ENCODE peak calls at places on chromosomes 2 and 18, in eight cellular contexts. U is uterus; G is IMR-90; C is heart left ventricle; Y is cardiac muscle cell; V is thyroid gland; L is CD8-positive, alpha-beta T cell; N is HCT116. F is an unnamed sample. For H3K4me1, the result is how much of the 10 kb centered on the place peaks cover.

GRCh38 chr2:69119541-69119940 is 106.6 kb downstream of the ANTXR1 start:
- DNase-seq in U (no peak), G (no peak), C (no peak), Y (no peak), V (no peak), L (no peak), N (no peak), F (no peak)

GRCh38 chr2:28578768-28579167 is 82.9 kb downstream of the PLB1 start:
- DNase-seq in U (no peak), G (no peak), C (no peak), Y (no peak), V (no peak), L (no peak), N (no peak), F (no peak)

GRCh38 chr2:112884869-112885502 is 26.0 kb upstream of the IL37 start:
- DNase-seq in U (no peak), G (no peak), C (peak), Y (peak), V (peak), L (peak), N (peak), F (no peak)

GRCh38 chr18:33440384-33441043 is at the start of gene CCDC178:
- DNase-seq in U (peak), G (peak), C (peak), Y (peak), V (peak), L (no peak), N (no peak), F (peak)

GRCh38 chr2:212520340-212520739 is 18.3 kb downstream of the ERBB4 start:
- DNase-seq in U (no peak), G (no peak), C (no peak), Y (no peak), V (no peak), L (no peak), N (peak), F (no peak)

GRCh38 chr18:79378416-79379250 is 17.1 kb upstream of the NFATC1 start:
- DNase-seq in U (peak), G (peak), C (peak), Y (peak), V (peak), L (peak), N (no peak), F (peak)

GRCh38 chr2:9375857-9376428 is 47.4 kb downstream of the ITGB1BP1 start:
- DNase-seq in U (no peak), G (no peak), C (no peak), Y (no peak), V (no peak), L (no peak), N (no peak), F (no peak)

GRCh38 chr2:41535575-41535974 is 512.2 kb upstream of the PKDCC start:
- DNase-seq in U (no peak), G (no peak), C (no peak), Y (no peak), V (no peak), L (no peak), N (no peak), F (no peak)

GRCh38 chr2:164008752-164009151 is 272.9 kb upstream of the FIGN start:
- DNase-seq in U (no peak), G (no peak), C (no peak), Y (peak), V (no peak), L (no peak), N (no peak), F (no peak)

GRCh38 chr2:68059769-68060525 is 2.9 kb downstream of the C1D start:
- DNase-seq in U (no peak), G (peak), C (no peak), Y (no peak), V (no peak), L (no peak), N (no peak), F (no peak)

GRCh38 chr2:64400733-64401500 is 53.0 kb upstream of the LGALSL start:
- DNase-seq in U (no peak), G (no peak), C (no peak), Y (no peak), V (peak), L (no peak), N (no peak), F (no peak)
- H3K4me1 ChIP-seq in U (under half), G (under half), C (under half), Y (under half), V (half or more), L (under half), N (under half), F (under half)

GRCh38 chr2:47033102-47033880 is 117.7 kb upstream of the MCFD2 start:
- DNase-seq in U (no peak), G (no peak), C (no peak), Y (no peak), V (no peak), L (no peak), N (no peak), F (no peak)

GRCh38 chr2:47036489-47036769 is 118.7 kb downstream of the STPG4 start:
- DNase-seq in U (no peak), G (no peak), C (no peak), Y (no peak), V (no peak), L (no peak), N (no peak), F (no peak)

GRCh38 chr2:47034973-47035609 is 119.5 kb upstream of the MCFD2 start:
- DNase-seq in U (peak), G (no peak), C (peak), Y (no peak), V (no peak), L (no peak), N (no peak), F (no peak)

GRCh38 chr2:47037678-47038077 is 117.4 kb downstream of the STPG4 start:
- DNase-seq in U (no peak), G (no peak), C (no peak), Y (no peak), V (no peak), L (no peak), N (no peak), F (no peak)

DNA sequence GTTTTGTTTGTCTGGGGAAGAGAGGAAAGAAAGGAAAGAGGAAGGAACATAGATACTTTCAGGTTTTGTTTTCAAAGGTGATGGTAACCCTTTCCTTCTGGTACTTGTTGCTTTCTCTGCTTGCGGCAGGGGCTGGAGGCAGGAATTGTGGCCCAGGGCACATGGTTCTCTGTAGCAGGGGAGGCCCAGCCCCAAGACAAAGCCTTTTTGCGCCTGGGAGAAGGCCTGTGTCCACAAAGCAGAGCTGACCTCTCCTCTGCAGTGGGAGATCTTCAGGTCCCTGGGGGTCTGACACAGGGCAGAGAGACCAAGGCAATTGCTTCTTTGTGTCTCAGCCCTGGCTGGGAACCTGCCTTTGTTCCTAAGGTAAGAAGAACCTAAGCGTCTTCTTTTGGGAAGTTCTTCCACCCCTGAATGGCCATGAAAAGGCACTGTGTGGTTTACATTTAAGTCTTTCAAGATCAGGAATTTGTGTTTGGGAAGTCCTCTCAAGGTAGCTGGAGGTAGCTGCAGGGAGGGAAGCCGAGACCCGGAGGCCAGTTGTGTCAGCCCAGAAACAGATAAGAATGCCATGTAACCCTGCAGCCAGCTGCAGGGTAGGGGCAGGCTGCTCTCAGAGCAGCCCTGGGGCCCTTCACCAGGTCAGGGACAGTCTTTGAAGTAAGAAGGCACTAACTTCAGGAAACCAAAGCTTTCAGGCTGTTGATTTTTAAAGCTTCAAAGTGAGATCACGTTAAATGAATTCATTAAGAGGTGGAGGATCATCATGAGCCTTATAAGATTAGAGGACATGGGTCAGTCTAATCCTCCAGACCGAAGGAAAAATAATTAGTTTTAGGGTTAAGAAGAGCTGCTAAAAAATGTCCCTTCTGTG is 119.3 kb downstream of the STPG4 start:
- DNase-seq in U (no peak), G (no peak), C (no peak), Y (no peak), V (no peak), L (no peak), N (no peak), F (no peak)
- H3K4me1 ChIP-seq in U (under half), G (half or more), C (half or more), Y (under half), V (half or more), L (under half), N (half or more), F (under half)

DNA sequence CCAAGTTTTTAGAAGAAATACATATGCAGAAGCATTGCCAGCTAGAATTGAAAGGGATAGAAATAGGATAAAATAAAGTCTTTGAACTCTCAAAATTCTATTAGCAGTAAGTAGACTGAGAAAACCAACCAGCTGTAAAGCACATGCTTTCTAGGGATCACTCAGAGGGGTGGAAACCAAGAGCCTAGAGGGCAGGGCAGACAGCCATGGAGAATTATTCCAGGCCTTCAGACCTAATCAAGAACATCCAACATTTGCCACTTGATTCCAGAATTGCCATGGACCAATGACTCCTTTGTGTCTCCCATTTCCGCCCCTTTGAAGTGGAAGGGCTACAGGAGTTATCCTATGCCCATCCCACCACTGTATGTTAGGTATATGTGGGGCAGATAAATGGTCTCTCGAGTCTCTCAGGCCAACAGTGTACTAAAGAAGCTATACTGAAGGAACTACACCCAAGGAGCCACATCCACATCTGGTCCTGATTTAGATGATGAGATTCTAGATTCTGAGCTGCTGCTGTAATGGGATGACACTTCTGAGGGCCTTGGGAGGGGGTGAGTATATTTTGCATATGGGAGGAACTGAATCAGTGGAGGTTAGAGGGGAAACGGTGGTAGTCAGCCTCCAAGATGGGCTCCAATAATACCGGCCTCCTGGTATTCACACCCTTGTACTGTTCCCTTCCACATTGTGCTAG is 4.0 kb downstream of the FARSB start:
- DNase-seq in U (no peak), G (peak), C (no peak), Y (no peak), V (no peak), L (no peak), N (no peak), F (no peak)
- H3K4me1 ChIP-seq in U (under half), G (under half), C (under half), Y (under half), V (under half), L (under half), N (under half), F (under half)

GRCh38 chr2:207503234-207503633 is 26.5 kb upstream of the CREB1 start:
- DNase-seq in U (no peak), G (no peak), C (peak), Y (peak), V (no peak), L (no peak), N (no peak), F (no peak)

GRCh38 chr2:207506426-207506825 is 23.3 kb upstream of the CREB1 start:
- DNase-seq in U (no peak), G (no peak), C (no peak), Y (no peak), V (no peak), L (no peak), N (no peak), F (no peak)

GRCh38 chr2:207505180-207505579 is 24.6 kb upstream of the CREB1 start:
- DNase-seq in U (no peak), G (no peak), C (no peak), Y (no peak), V (peak), L (no peak), N (no peak), F (no peak)

GRCh38 chr2:207504513-207505171 is 25.1 kb upstream of the CREB1 start:
- DNase-seq in U (peak), G (peak), C (no peak), Y (peak), V (peak), L (no peak), N (no peak), F (peak)

DNA sequence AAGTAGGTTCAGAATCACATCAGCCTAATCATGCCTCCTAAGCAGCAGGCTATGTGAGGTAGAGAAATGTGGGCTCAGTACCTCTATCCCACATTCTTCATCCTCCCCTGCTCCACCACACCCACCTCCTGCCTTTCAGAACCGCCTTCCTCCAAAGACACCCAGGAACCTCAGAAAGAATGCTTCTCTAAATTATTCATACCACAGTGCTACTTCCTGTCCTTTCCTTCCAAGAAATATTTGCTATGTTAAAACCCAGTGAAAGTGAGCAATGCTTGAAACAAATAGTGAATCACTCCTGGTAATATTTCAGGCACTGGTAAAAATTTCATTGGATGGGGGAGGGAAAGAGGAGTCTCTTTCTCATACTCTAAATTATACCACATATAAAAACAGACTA is 24.0 kb upstream of the CREB1 start:
- DNase-seq in U (no peak), G (peak), C (no peak), Y (peak), V (no peak), L (no peak), N (no peak), F (no peak)
- H3K4me1 ChIP-seq in U (under half), G (under half), C (under half), Y (under half), V (under half), L (under half), N (under half), F (under half)

GRCh38 chr2:236733156-236733555 is 163.5 kb downstream of the ACKR3 start:
- DNase-seq in U (no peak), G (no peak), C (no peak), Y (no peak), V (no peak), L (no peak), N (no peak), F (no peak)

GRCh38 chr2:236731767-236732580 is 162.3 kb downstream of the ACKR3 start:
- DNase-seq in U (peak), G (peak), C (peak), Y (peak), V (peak), L (no peak), N (no peak), F (no peak)

GRCh38 chr2:236738896-236739295 is 169.3 kb downstream of the ACKR3 start:
- DNase-seq in U (no peak), G (no peak), C (no peak), Y (no peak), V (no peak), L (no peak), N (no peak), F (no peak)

GRCh38 chr2:236738030-236738429 is 168.4 kb downstream of the ACKR3 start:
- DNase-seq in U (no peak), G (no peak), C (no peak), Y (no peak), V (no peak), L (no peak), N (no peak), F (no peak)

GRCh38 chr2:236735742-236736360 is 166.2 kb downstream of the ACKR3 start:
- DNase-seq in U (no peak), G (no peak), C (no peak), Y (no peak), V (no peak), L (no peak), N (no peak), F (no peak)
- H3K4me1 ChIP-seq in U (under half), G (under half), C (under half), Y (under half), V (under half), L (under half), N (under half), F (under half)

DNA sequence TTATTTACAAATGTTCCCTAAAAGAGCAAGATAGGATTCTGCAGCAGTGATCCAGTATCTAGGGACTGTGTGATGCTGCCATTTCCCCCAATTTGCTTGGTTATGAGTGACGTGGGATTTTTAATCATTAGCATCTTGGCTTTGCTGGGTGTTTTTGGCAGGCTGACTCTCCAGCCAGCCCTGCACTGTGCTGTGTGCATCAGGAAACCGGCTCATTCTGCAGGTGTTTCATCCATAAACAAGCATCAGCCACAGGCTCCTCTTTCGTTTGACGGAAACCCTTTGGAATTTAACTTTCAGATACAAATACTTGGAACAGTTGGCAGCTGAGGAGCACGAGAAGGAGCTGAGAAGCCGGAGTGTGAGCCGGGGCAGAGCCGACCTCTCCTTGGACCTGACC is 135.9 kb downstream of the TPGS2 start:
- DNase-seq in U (no peak), G (peak), C (no peak), Y (no peak), V (no peak), L (no peak), N (no peak), F (no peak)
- H3K4me1 ChIP-seq in U (under half), G (under half), C (under half), Y (under half), V (under half), L (under half), N (under half), F (under half)

GRCh38 chr2:109231428-109231827 is 102.4 kb downstream of the SH3RF3 start:
- DNase-seq in U (no peak), G (no peak), C (no peak), Y (no peak), V (no peak), L (no peak), N (no peak), F (no peak)

GRCh38 chr2:109232306-109232705 is 103.3 kb downstream of the SH3RF3 start:
- DNase-seq in U (no peak), G (no peak), C (no peak), Y (no peak), V (no peak), L (no peak), N (no peak), F (no peak)

GRCh38 chr2:109230980-109231420 is 102.0 kb downstream of the SH3RF3 start:
- DNase-seq in U (no peak), G (no peak), C (peak), Y (no peak), V (no peak), L (no peak), N (no peak), F (no peak)

GRCh38 chr2:109234355-109234754 is 105.3 kb downstream of the SH3RF3 start:
- DNase-seq in U (no peak), G (no peak), C (no peak), Y (no peak), V (no peak), L (no peak), N (no peak), F (no peak)

GRCh38 chr2:109232909-109233308 is 103.9 kb downstream of the SH3RF3 start:
- DNase-seq in U (no peak), G (no peak), C (no peak), Y (no peak), V (no peak), L (no peak), N (no peak), F (no peak)
- H3K4me1 ChIP-seq in U (under half), G (under half), C (under half), Y (under half), V (under half), L (under half), N (under half), F (under half)

DNA sequence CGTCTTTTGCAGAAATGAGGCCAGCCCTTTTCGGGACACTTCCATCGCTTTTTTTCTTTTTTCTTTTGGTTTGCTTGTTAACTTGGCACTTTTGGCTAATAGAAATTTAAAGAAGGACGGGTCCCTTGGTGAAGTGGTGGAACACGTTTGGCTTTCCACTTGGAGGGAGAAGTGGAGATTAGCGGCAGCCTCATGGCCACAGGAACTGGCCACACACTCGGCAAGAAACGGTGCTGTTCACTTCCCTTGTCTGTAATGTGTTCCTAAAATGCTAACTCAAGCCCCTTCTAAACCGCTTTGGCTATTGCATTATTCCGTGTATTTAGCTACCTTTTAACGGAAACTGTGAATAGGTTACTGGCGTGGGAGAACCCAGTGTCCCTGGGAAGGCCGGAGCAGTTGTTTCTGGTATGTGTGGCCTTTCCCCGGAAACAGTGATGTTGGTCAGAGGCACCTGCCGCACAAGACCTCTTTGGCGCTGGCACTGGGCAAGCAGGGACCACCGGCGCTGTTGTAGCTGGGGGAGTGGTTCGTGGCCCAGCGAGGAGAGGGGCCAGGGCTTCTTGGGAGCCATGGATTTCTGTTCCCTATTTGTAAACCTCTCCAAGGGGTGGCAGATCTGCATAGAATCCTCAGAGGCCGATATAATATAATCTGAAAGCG is 981 bp downstream of the RAMP1 start:
- DNase-seq in U (peak), G (no peak), C (no peak), Y (no peak), V (no peak), L (no peak), N (no peak), F (no peak)
- H3K4me1 ChIP-seq in U (under half), G (under half), C (under half), Y (under half), V (under half), L (under half), N (half or more), F (under half)